ENCODE peak calls at places on chromosome 6, in five cellular contexts. U is H1, E is HepG2, C is GM12878, X is K562. Z is an unnamed sample.

GRCh38 chr6:50823130-50823920 is 4.7 kb downstream of the TFAP2B start:
- DNase-seq in X (no peak), C (no peak), E (no peak), U (no peak), Z (no peak)

GRCh38 chr6:151284431-151285060 is 44.8 kb downstream of the AKAP12 start:
- DNase-seq in X (no peak), U (no peak), C (no peak), E (no peak), Z (no peak)

GRCh38 chr6:20647585-20647984 is 113.3 kb downstream of the CDKAL1 start:
- DNase-seq in C (no peak), U (no peak), X (no peak), E (no peak), Z (no peak)

GRCh38 chr6:167420858-167421766 is 96.2 kb downstream of the TTLL2 start:
- DNase-seq in E (peak), U (no peak), C (no peak), X (no peak), Z (no peak)

GRCh38 chr6:28589234-28589951 is 63.7 kb downstream of the GPX5 start:
- DNase-seq in C (peak), U (peak), E (peak), X (no peak), Z (peak)

GRCh38 chr6:40799296-40800020 is 212.3 kb upstream of the LRFN2 start:
- DNase-seq in U (no peak), X (no peak), E (no peak), C (no peak), Z (no peak)

GRCh38 chr6:116467096-116467495 is 5.9 kb downstream of the CALHM6 start:
- DNase-seq in C (no peak), E (no peak), X (no peak), U (no peak), Z (no peak)

GRCh38 chr6:168971549-168971948 is 282.1 kb downstream of the THBS2 start:
- DNase-seq in E (no peak), U (no peak), X (no peak), C (no peak), Z (no peak)

GRCh38 chr6:170459451-170459850 is 93.7 kb downstream of the PSMB1 start:
- DNase-seq in X (no peak), C (peak), E (no peak), U (no peak), Z (no peak)

GRCh38 chr6:162489406-162489976 is 238.1 kb downstream of the PRKN start:
- DNase-seq in E (peak), C (no peak), U (no peak), X (no peak), Z (no peak)

GRCh38 chr6:132715204-132715603 is 1.3 kb upstream of the VNN1 start:
- DNase-seq in U (peak), E (peak), C (no peak), X (no peak), Z (peak)

GRCh38 chr6:157442296-157442695 is 61.3 kb downstream of the ZDHHC14 start:
- DNase-seq in U (no peak), C (no peak), E (no peak), X (no peak), Z (no peak)
- TF ChIP-seq MAX in U (no peak), C (no peak), E (no peak), X (no peak), Z (no peak)

GRCh38 chr6:146909376-146909775 is 294.8 kb upstream of the STXBP5 start:
- DNase-seq in C (no peak), U (no peak), E (no peak), X (no peak), Z (no peak)
- TF ChIP-seq ZNF274 in C (no peak), U (no peak), E (no peak), X (no peak), Z (no peak)

DNA sequence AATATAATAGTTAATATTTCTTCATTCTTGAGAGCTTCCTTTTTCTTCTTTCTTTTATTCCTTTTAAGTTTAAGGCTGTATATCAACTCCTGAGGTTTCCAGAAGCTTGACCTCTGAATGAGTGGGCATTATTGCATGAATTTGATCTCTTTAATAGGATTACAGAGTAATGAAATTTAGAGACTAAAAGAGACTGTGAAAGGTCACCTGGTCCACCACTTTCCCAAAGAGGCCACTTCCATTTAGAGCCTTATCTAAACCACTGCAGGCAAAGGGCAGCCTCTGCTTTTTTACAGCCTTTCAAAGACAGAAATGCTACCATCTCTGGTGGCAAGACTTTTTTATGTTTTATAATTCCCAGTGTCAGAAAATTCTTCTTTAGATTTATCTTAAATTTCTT is 215.3 kb upstream of the HS3ST5 start:
- DNase-seq in C (no peak), E (no peak), U (no peak), X (no peak), Z (no peak)
- TF ChIP-seq MAX in C (no peak), E (no peak), U (no peak), X (no peak), Z (no peak)

DNA sequence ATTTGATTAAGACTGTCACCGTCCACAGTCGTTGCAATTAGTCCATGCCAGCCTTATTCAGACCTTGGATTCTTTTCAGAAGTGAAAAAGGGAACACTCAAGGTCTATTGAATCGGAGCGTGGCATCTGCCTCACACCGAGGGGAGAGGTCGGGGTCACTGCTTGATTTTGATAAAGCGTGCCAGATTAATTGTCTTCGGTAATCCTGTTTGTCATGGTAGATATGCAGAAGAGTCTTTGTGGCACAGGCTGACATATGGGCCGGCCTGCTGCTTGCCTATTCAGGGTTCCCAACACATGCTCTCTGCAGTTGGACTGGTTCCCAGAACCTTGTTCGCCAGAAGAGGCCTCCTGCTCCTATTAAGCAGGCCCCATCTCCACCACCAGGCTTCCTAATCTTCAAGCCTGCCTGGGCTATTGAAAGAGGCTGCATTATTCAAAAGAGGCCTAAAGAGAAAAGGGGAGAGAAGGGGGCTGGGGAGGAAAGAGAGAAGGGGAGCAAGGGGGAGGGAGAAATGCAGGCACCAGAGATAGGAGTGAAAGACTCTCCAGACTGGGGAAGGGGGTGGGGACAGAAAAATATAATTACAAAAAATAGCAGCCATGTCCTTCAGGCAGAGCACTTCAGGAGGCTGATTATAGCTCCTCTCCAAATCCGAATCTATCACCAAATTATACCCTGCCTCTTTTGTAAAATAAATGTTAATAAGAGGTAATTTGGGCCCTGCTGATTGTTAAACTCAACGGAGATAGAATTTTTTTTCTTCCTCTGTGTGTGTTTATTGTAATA is 611.3 kb downstream of the HDGFL1 start:
- DNase-seq in E (no peak), X (no peak), C (no peak), U (no peak), Z (no peak)
- TF ChIP-seq ZNF274 in E (no peak), X (no peak), C (no peak), U (no peak), Z (no peak)

DNA sequence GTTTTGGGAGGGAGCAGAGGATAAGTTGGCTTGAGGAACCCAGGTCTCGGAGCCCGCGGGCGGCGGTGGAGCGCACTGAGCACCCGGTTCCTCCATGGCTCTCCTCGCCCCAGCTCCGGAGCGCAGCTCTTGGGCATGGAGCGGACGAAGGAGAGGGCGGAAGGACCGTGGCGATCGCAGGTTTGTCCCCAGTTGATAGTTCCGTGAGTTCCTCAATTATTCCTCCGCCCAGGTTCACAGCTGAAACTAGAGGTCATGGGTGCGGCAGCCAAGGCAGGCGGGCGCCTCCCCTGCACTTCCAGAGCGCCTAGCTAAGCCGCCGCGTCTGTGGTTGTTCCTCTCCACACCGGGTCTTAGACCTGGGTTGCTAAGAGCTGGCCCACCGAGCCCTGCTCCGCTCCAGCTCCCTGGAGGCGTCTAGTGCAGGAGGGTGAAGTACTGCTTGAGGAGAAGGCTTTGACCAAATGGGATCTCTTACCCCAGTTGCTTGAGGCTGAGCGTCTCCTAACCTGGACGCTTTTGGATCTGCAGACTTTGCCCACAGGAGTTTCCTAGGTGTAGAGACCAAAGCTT is at the start of gene HTR1B:
- DNase-seq in X (no peak), C (no peak), E (no peak), U (no peak), Z (no peak)
- TF ChIP-seq MAX in X (no peak), C (no peak), E (no peak), U (peak), Z (no peak)

GRCh38 chr6:107818272-107818671 is 5.8 kb downstream of the SCML4 start:
- DNase-seq in X (no peak), C (no peak), E (no peak), U (no peak), Z (no peak)

GRCh38 chr6:107820571-107821261 is 3.4 kb downstream of the SCML4 start:
- DNase-seq in E (no peak), U (no peak), C (no peak), X (no peak), Z (no peak)

GRCh38 chr6:107819217-107819616 is 4.9 kb downstream of the SCML4 start:
- DNase-seq in U (no peak), E (no peak), C (no peak), X (no peak), Z (no peak)

GRCh38 chr6:107821591-107821990 is 2.5 kb downstream of the SCML4 start:
- DNase-seq in C (no peak), U (no peak), X (no peak), E (no peak), Z (no peak)

GRCh38 chr6:107819976-107820551 is 4.0 kb downstream of the SCML4 start:
- DNase-seq in C (no peak), E (no peak), X (no peak), U (no peak), Z (no peak)
- TF ChIP-seq ZNF274 in C (no peak), E (no peak), X (no peak), U (no peak), Z (no peak)

DNA sequence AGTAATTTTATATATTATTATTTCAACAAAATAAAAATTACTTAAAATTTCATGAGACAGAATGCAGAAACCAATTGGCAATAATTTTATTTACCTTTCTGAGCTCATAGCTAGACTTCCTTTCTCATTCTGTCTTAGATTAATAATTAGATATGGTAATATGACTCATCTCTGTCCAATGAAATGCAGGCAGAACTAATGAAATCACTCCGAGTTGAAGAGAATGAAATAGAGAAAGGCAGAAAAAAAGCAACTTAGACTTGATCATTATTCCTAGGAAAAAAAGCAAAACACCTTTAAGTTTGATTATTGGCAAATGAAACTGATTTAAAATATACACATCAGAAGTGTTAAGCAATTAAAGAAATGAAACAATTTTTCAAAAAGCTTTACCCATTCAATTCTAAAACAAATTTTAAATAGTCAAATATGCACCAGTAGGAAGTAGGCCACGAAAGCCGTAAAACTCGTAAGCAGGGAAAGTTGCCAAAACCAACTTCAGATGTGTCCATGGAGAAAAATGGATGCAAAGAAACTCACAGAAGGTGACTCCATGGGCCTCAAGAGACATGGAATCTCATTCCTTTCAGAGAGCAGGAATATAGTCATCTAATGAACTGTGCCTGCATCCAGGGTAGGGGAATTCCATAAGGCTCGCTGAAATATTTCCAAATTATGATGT is 293.8 kb upstream of the RGS17 start:
- DNase-seq in X (no peak), U (no peak), C (no peak), E (no peak), Z (no peak)
- TF ChIP-seq MAX in X (no peak), U (no peak), C (no peak), E (no peak), Z (no peak)

DNA sequence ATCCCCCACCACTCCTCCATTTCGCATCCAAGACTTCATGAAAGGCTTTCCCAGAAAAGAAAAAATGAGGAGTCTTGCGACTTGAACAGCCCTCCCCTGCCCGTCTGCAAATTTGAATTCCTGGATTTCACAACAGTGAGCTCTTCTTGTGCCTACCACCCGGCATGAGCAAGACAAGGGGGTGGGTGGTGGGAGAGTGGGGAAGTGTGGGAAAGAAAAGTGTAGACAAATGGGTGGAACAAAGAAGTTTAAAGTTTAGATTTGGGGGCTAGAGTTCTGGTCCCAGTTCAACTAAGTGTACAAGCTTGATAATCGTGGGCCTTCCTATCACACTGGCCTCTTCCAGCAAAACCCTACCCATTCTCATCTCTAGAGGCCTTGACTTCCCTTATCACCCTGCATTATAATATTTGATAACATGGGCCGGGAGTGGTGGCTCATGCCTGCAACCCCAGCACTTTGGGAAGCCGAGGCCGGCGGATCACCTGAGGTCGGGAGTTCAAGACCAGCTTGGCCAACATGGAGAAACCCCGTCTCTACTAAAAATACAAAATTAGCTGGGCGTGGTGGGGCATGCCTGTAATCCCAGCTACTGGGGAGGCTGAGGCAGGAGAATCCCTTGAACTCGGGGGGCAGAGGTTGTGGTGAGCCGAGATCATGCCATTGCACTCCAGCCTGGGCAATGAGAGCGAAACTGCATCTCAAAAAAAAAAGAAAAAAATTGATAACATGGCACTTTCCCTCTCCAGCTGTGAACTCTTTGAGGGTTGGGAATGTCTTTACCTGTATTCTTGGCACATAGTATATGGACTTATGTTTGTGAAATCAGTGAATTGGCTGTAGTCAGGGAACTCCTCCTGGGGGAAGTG is 654 bp upstream of the C6orf47 start:
- DNase-seq in X (no peak), C (no peak), U (no peak), E (no peak), Z (no peak)
- TF ChIP-seq ZNF274 in X (no peak), C (no peak), U (no peak), E (no peak), Z (no peak)

DNA sequence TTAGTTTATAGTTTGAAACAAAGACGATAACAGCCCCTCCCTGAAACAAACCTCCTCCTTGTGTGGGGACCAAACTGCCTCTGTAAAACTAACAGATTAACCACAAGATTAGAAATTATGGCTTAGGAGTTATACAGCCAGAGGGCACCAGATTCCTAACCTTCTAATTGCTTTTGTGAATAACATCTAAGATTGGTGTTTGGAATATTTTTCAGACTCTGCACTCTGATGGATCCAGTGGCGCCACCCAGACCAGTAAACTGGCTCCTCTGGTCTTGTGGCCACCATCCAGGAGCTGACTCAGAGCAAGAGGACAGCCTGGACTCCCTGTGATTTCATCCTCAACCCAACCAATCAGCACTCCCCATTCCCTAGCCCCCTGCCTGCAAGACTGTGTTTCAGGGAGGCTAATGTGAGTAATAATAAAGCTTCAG is 58.3 kb upstream of the SLC22A16 start:
- DNase-seq in U (no peak), X (no peak), E (no peak), C (no peak), Z (no peak)
- TF ChIP-seq MAX in U (no peak), X (no peak), E (no peak), C (no peak), Z (no peak)

GRCh38 chr6:3609388-3609787 is 142.1 kb downstream of the PXDC1 start:
- DNase-seq in U (no peak), E (no peak), C (no peak), X (no peak), Z (no peak)

GRCh38 chr6:3607599-3607998 is 143.9 kb downstream of the PXDC1 start:
- DNase-seq in C (no peak), U (no peak), E (no peak), X (no peak), Z (no peak)

GRCh38 chr6:3610206-3610605 is 141.3 kb downstream of the PXDC1 start:
- DNase-seq in U (no peak), C (no peak), E (no peak), X (no peak), Z (no peak)

GRCh38 chr6:3607171-3607570 is 144.3 kb downstream of the PXDC1 start:
- DNase-seq in X (no peak), E (no peak), C (no peak), U (no peak), Z (no peak)

DNA sequence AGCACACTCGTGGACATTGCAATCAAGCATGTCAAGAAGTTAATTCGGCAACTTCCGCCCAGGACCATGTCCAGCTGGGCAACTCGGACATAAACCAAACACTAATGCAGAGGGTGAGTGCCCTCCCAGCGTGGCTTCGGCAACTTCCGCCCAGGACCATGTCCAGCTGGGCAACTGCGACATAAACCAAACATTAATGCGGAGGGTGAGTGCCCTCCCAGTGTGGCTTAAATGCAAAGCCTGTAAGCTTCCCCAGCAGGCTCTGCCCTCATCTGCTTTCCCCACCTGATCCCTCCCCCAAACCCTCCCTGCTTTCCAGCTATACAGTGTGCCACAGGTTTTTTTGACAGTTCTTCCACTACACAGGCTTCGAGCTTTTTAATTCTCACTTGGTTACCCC is 143.4 kb downstream of the PXDC1 start:
- DNase-seq in X (no peak), E (no peak), U (no peak), C (no peak), Z (no peak)
- TF ChIP-seq ZNF274 in X (no peak), E (no peak), U (no peak), C (no peak), Z (no peak)